ENCODE peak calls at places on chromosome 20, in five cellular contexts. H, Y, P, L and B are unnamed samples.

GRCh38 chr20:13580725-13581124 is 58.0 kb downstream of the TASP1 start:
- DNase-seq in Y (no peak), H (no peak), L (no peak), P (no peak), B (no peak)

GRCh38 chr20:24257171-24257570 is 212.3 kb upstream of the SYNDIG1 start:
- DNase-seq in P (no peak), L (no peak), H (no peak), Y (no peak), B (no peak)

GRCh38 chr20:56689852-56690485 is 60.9 kb downstream of the TFAP2C start:
- DNase-seq in H (no peak), P (no peak), Y (no peak), L (no peak), B (no peak)

GRCh38 chr20:20711413-20711812 is 1.0 kb downstream of the RALGAPA2 start:
- DNase-seq in P (no peak), H (peak), L (no peak), Y (no peak), B (no peak)

GRCh38 chr20:35828434-35828833 is 56.6 kb downstream of the PHF20 start:
- DNase-seq in H (no peak), L (no peak), P (no peak), Y (no peak), B (peak)

GRCh38 chr20:46894579-46894958 is at the start of gene EYA2:
- DNase-seq in H (peak), Y (no peak), P (no peak), L (peak), B (peak)

GRCh38 chr20:47167846-47168245 is 188.7 kb downstream of the ZMYND8 start:
- DNase-seq in Y (no peak), H (no peak), L (no peak), P (no peak), B (no peak)

GRCh38 chr20:12077835-12078374 is 160.2 kb downstream of the BTBD3 start:
- DNase-seq in H (no peak), Y (no peak), L (no peak), P (no peak), B (no peak)

GRCh38 chr20:3692706-3693294 is 11.0 kb upstream of the ADAM33 start:
- DNase-seq in H (no peak), L (no peak), Y (no peak), P (no peak), B (no peak)